ENCODE peak calls at places on chromosomes 1 and 21, in four cellular contexts. Y is activated T-cell treated with anti-CD3 and anti-CD28 coated beads, Interleukin-2, amount 50 U/mL, for 1 hour; H is BJ; V is uterus. U is an unnamed sample.

GRCh38 chr1:87598429-87598828 is 269.7 kb downstream of the LMO4 start:
- DNase-seq in Y (no peak), H (no peak), V (no peak), U (no peak)

GRCh38 chr1:231093158-231093922 is 53.3 kb upstream of the FAM89A start:
- DNase-seq in Y (no peak), H (no peak), V (no peak), U (no peak)

GRCh38 chr1:7235871-7236472 is 450.7 kb downstream of the CAMTA1 start:
- DNase-seq in Y (no peak), H (no peak), V (no peak), U (no peak)

GRCh38 chr21:45141507-45141906 is 67.1 kb downstream of the ADARB1 start:
- DNase-seq in Y (no peak), H (no peak), V (no peak), U (no peak)

GRCh38 chr1:53246261-53247134 is 8.2 kb upstream of the MAGOH start:
- DNase-seq in Y (no peak), H (peak; percentile 84), V (no peak), U (no peak)

GRCh38 chr1:41795205-41795762 is 123.4 kb downstream of the HIVEP3 start:
- DNase-seq in Y (no peak), H (no peak), V (no peak), U (no peak)

GRCh38 chr1:117708323-117709288 is 102.8 kb downstream of the TENT5C start:
- DNase-seq in Y (no peak), H (no peak), V (peak; percentile 39), U (no peak)

GRCh38 chr1:63902844-63903589 is 129.2 kb downstream of the ROR1 start:
- DNase-seq in Y (no peak), H (no peak), V (peak; percentile 57), U (no peak)

U was measured in ovary.